ENCODE peak calls at places on chromosomes 13 and 19, in four cellular contexts. H is A549, S is lung, E is cardiac fibroblast. I is an unnamed sample.

GRCh38 chr13:100039740-100040139 is 49.2 kb upstream of the PCCA start:
- DNase-seq in S (no peak), E (no peak), H (peak), I (no peak)

GRCh38 chr19:53461866-53462265 is 5.7 kb upstream of the ZNF813 start:
- DNase-seq in E (no peak), H (no peak), S (no peak), I (no peak)

GRCh38 chr13:113545931-113546516 is 38.5 kb upstream of the TFDP1 start:
- DNase-seq in E (no peak), H (no peak), S (no peak), I (no peak)

GRCh38 chr13:77492982-77493381 is 42.5 kb upstream of the SCEL start:
- DNase-seq in S (no peak), E (peak), H (no peak), I (peak)

GRCh38 chr19:6452899-6453298 is 6.7 kb downstream of the SLC25A23 start:
- DNase-seq in E (no peak), H (no peak), S (no peak), I (no peak)

GRCh38 chr19:6464070-6464873 is at the start of gene CRB3:
- DNase-seq in S (peak), E (no peak), H (peak), I (no peak)

GRCh38 chr19:56958428-56958827 is 117.9 kb upstream of the PEG3 start:
- DNase-seq in H (no peak), S (no peak), E (no peak), I (no peak)

GRCh38 chr19:57560049-57560491 is 407 bp upstream of the ZNF550 start:
- DNase-seq in S (no peak), H (no peak), E (peak), I (no peak)

GRCh38 chr19:49953376-49953775 is 7.6 kb downstream of the SIGLEC11 start:
- DNase-seq in S (no peak), E (no peak), H (no peak), I (no peak)

GRCh38 chr13:76667551-76667950 is 218.7 kb downstream of the KCTD12 start:
- DNase-seq in H (no peak), S (no peak), E (peak), I (no peak)

DNA sequence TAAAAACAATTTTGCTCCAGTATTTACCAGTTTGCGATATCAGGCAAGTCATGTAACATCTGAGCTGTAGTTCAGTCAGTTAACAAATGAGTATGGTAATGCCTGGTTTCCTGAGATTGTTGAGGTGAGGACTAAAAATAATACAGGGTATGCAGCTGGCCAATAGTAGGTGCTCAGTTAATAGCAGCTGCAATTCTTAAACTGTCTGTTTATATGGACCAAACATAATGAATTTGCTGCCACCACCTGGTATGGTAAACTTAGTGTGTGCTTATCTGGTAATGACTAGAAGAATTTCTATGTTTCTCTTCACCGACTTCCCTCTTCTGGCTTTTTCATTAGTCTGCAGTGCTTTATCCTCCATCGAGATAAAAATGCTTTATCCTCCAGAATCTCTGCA is 9.1 kb downstream of the ZMYM2 start:
- DNase-seq in S (no peak), H (no peak), E (no peak), I (no peak)
- TF ChIP-seq CTCF in S (no peak), H (no peak), E (no peak), I (no peak)

DNA sequence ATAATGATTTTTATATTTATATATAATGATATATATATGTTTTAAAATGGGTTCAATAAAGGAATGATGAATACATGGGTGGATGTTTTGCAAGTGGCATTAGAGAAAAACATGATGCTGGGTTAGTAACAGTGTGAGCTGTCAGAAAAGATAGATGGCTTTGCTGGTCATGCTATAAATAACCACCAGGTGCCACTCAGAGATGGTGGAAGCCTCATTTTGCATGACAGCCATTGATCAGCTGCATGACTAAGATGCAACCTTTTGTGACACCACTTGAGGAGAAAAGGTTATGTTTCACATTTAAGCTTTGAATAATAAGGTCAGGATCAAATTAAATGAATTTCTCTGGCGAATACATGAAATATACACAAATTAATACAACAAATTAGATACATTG is 737.7 kb downstream of the PCDH9 start:
- DNase-seq in E (no peak), H (no peak), S (no peak), I (no peak)
- TF ChIP-seq CTCF in E (peak), H (peak), S (no peak), I (peak)

DNA sequence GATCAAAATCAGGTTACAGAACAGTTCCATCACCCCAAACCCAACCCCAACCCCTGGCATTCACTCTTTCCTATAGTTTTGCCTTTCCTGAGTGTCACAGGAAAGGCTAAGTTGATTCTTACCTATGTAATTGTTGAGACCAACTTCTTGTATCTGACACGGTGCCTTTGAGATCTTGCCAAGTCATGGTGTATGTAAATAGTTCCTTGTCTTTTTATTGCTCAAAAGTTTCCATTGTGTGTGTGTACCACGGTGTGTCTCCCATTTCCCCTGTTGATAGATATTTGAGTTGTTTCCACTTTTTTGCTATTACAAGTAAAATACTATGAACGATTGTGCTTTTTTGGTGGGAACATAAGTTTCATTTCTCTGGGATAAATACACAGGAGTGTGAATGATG is 3.3 kb upstream of the IGFL2 start:
- DNase-seq in S (no peak), E (no peak), H (no peak), I (no peak)
- TF ChIP-seq CTCF in S (no peak), E (no peak), H (no peak), I (no peak)

GRCh38 chr19:45147835-45148676 is 12.7 kb downstream of the NKPD1 start:
- DNase-seq in E (no peak), S (no peak), H (no peak), I (no peak)
- TF ChIP-seq CTCF in E (no peak), S (no peak), H (no peak), I (no peak)

GRCh38 chr19:11252665-11253355 is 9.5 kb downstream of the DOCK6 start:
- DNase-seq in H (no peak), E (no peak), S (no peak), I (no peak)

GRCh38 chr19:11257827-11258380 is 4.4 kb downstream of the DOCK6 start:
- DNase-seq in S (no peak), H (no peak), E (no peak), I (no peak)

GRCh38 chr19:11256189-11256588 is 6.1 kb downstream of the DOCK6 start:
- DNase-seq in E (peak), H (no peak), S (no peak), I (no peak)

GRCh38 chr19:11251650-11252314 is 10.5 kb downstream of the DOCK6 start:
- DNase-seq in H (no peak), S (no peak), E (no peak), I (no peak)

GRCh38 chr19:11254662-11255061 is 7.7 kb downstream of the DOCK6 start:
- DNase-seq in H (no peak), E (no peak), S (no peak), I (no peak)
- TF ChIP-seq CTCF in H (no peak), E (no peak), S (no peak), I (no peak)

GRCh38 chr13:103134271-103134670 is 68.1 kb upstream of the SLC10A2 start:
- DNase-seq in S (no peak), H (no peak), E (no peak), I (no peak)

GRCh38 chr13:103145476-103145875 is 79.3 kb upstream of the SLC10A2 start:
- DNase-seq in E (no peak), H (no peak), S (no peak), I (no peak)

GRCh38 chr13:103142091-103142594 is 75.9 kb upstream of the SLC10A2 start:
- DNase-seq in H (no peak), E (no peak), S (no peak), I (no peak)

DNA sequence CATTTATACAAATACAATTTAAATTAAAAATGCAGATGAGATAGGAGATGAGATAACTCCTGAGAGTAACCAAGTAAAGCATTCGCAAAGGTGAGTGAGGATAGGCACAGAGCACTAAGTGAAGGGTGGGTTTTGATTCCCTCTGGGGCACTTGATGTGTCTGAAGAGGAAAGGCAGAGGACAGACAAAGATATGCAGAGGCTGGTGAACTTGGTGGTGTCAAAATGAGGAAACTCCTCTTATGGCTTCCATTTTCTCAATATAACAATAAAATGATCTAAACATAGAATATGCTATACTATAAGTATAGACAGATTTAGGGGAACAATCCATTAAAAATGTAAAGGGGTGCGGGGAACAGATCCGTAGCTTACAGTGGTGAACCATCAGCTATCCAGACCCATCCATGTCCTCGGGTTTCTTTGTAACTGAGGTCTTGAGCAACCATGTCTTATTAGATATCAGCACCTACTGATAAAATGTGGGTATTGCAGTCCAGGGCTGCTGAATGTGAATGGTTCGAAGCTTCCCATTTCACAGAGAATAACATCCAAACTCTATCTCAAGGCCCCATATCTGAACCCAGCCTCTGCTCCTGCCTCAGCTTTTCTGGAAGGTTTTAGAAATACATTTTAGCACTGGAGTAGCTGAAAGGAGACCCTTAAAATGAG is 73.9 kb upstream of the SLC10A2 start:
- DNase-seq in H (peak), S (no peak), E (no peak), I (no peak)
- TF ChIP-seq CTCF in H (no peak), S (no peak), E (peak), I (peak)

DNA sequence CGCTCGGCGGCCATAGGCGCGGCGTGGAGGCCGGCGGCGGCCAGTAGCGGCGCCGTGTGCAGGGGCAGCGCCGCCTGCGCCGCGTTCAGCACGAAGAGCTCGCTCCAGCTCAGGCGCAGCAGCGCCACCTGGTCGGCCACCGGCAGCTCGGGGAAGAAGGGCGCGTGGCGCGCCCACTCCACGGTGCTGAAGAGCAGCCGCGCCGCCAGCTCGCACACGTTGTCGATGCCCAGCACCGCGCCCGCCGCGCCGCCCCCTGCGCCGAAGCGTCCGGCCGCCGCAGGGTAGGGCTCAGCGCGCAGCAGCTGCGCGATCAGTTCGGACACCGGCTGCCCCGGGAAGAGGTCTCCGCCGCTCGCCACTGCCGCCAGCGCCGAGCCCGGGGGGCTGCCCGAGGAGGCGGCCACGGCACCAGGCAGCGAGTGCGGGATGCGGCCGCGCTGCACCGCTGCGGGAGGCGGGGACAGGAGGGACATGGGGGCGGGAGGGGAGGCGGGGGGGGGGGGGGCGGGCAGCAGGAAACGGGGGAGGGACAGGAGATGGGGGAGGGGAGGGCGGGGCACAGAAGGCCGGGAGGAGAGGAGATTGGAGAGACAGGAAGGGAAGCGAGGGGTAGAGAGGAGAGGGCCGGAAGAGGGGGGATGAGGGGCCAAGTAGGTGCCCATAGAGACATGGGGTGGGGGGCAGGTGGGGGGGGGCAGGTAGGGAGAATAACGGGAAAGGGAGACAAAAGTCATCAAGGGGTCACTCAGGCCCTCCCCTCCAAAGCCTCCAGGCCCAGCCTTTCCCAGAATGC is 9.8 kb downstream of the OCEL1 start:
- DNase-seq in E (peak), H (no peak), S (peak), I (no peak)
- TF ChIP-seq CTCF in E (peak), H (peak), S (peak), I (peak)

GRCh38 chr19:34236035-34236793 is 18.1 kb upstream of the GARRE1 start:
- DNase-seq in S (no peak), E (peak), H (no peak), I (no peak)
- TF ChIP-seq CTCF in S (no peak), E (no peak), H (no peak), I (no peak)

GRCh38 chr13:52848455-52849190 is at the start of gene PCDH8:
- DNase-seq in E (no peak), S (no peak), H (no peak), I (peak)

GRCh38 chr13:52845766-52846566 is 2.5 kb downstream of the PCDH8 start:
- DNase-seq in H (no peak), S (no peak), E (peak), I (no peak)

GRCh38 chr13:52847682-52848432 is 583 bp downstream of the PCDH8 start:
- DNase-seq in H (no peak), E (no peak), S (no peak), I (no peak)

GRCh38 chr13:52846567-52847321 is 1.7 kb downstream of the PCDH8 start:
- DNase-seq in H (no peak), S (no peak), E (peak), I (no peak)

DNA sequence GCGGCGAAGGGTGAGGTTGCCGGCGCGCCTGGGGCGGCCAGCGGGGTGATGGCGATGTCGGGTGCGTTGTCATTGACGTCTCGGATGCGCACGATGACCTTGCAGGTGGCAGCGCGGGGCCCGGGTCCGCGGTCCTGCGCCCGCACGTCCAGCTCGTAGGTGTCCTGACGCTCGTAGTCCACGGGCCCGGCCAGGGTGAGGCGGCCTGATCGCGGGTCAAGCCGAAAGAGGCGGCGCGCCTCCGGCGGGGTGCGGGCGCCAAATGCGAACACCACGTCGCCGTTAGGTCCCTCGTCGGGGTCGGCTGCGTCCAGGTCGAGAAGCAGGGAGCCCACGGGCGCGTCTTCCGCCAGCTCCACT is 1.1 kb downstream of the PCDH8 start:
- DNase-seq in S (no peak), H (no peak), E (no peak), I (no peak)
- TF ChIP-seq CTCF in S (no peak), H (no peak), E (no peak), I (no peak)

GRCh38 chr19:3618144-3618810 is 8.3 kb downstream of the CACTIN start:
- DNase-seq in H (no peak), S (no peak), E (peak), I (peak)

GRCh38 chr19:3620145-3620816 is 6.3 kb downstream of the CACTIN start:
- DNase-seq in S (no peak), E (no peak), H (no peak), I (no peak)

GRCh38 chr19:3617463-3617862 is 9.1 kb downstream of the CACTIN start:
- DNase-seq in E (no peak), S (no peak), H (no peak), I (no peak)

GRCh38 chr19:3619631-3620012 is 7.0 kb downstream of the CACTIN start:
- DNase-seq in H (no peak), S (no peak), E (no peak), I (no peak)

DNA sequence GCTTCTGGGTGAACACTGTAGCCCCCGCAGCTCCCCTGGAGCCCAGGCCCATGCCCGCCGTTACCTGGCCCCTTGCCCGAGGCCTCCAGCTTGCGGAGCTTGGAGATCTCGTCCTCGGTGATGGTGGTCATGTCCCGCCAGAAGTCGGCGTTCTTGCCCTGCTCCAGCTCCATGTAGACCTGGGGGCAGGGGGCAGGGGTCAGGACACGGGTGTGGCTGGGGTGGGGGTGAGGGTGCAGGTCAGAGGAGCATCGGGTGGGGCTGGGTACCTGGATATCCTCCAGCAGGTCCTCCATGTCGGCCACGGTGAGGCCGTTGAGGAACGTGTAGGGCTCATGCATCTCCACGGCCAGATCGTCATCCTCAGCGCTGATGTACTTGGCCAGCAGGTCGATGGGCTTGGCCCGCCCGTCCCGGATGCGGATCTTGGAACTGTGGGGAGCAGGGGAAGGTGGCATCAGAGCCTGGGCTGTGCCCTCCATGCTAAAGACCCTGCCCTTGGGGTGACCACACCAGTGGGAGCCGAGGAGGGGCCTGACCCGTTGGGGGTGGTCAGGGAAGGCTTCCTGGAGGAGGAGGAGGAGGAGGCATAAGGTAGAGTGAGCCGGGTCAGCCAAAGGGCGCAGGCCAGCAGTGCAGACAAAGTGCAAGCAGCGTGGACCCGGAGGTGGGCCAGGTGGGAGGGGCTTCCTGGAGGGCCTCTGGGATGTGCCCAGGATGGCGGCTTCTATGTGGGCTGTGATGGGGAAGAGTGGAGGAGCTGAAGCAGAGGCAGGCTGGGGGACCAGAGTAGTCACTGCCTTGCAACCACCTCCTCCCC is 7.6 kb downstream of the CACTIN start:
- DNase-seq in H (no peak), E (no peak), S (no peak), I (no peak)
- TF ChIP-seq CTCF in H (no peak), E (no peak), S (no peak), I (no peak)